ENCODE peak calls at places on chromosomes 2 and 18, in four cellular contexts. P is stimulated activated CD8-positive, alpha-beta memory T cell treated with anti-CD3 and anti-CD28 coated beads, Interleukin-15, amount 100 ng/mL, for 24 hours; I is substantia nigra; O is thoracic aorta. H is an unnamed sample.

GRCh38 chr2:65495250-65495649 is 62.9 kb upstream of the SPRED2 start:
- DNase-seq in O (no peak), I (no peak), P (no peak), H (no peak)

GRCh38 chr2:136332436-136333095 is 214.6 kb upstream of the CXCR4 start:
- DNase-seq in I (no peak), O (no peak), P (no peak), H (no peak)

GRCh38 chr2:229339613-229340012 is 68.5 kb upstream of the PID1 start:
- DNase-seq in P (no peak), O (no peak), I (no peak), H (no peak)

GRCh38 chr2:127025357-127026062 is 81.4 kb downstream of the BIN1 start:
- DNase-seq in I (peak), P (peak), O (peak), H (peak)

GRCh38 chr2:199744260-199744659 is 106.7 kb downstream of the FTCDNL1 start:
- DNase-seq in O (no peak), I (no peak), P (no peak), H (no peak)

GRCh38 chr2:31087491-31087890 is 50.7 kb downstream of the GALNT14 start:
- DNase-seq in P (no peak), O (no peak), I (no peak), H (no peak)

GRCh38 chr18:54517521-54517920 is 73.5 kb upstream of the DYNAP start:
- DNase-seq in O (no peak), P (no peak), I (no peak), H (no peak)

GRCh38 chr2:190679391-190679790 is 30.5 kb downstream of the NAB1 start:
- DNase-seq in I (no peak), P (no peak), O (no peak), H (no peak)

GRCh38 chr2:70086278-70086837 is 919 bp upstream of the PCBP1 start:
- DNase-seq in O (peak), I (peak), P (peak), H (peak)

GRCh38 chr2:162091325-162092007 is 17.5 kb upstream of the DPP4 start:
- DNase-seq in P (no peak), O (no peak), I (no peak), H (no peak)

GRCh38 chr2:15984367-15985255 is 44.3 kb downstream of the MYCN start:
- DNase-seq in P (no peak), I (peak), O (no peak), H (no peak)

GRCh38 chr18:47882641-47883040 is 47.8 kb downstream of the SMAD2 start:
- DNase-seq in I (no peak), P (no peak), O (no peak), H (no peak)

GRCh38 chr2:215969131-215969841 is 44.1 kb downstream of the MREG start:
- DNase-seq in I (no peak), O (no peak), P (no peak), H (no peak)

GRCh38 chr2:119469661-119470297 is 38.1 kb downstream of the TMEM37 start:
- DNase-seq in I (no peak), P (no peak), O (no peak), H (no peak)

GRCh38 chr2:8872821-8873432 is 35.5 kb upstream of the KIDINS220 start:
- DNase-seq in P (no peak), O (no peak), I (no peak), H (no peak)

GRCh38 chr18:57579928-57580327 is 6.6 kb downstream of the FECH start:
- DNase-seq in O (no peak), P (no peak), I (no peak), H (no peak)

GRCh38 chr2:61254536-61254935 is 92.5 kb downstream of the C2orf74 start:
- DNase-seq in I (no peak), O (no peak), P (no peak), H (no peak)

GRCh38 chr2:177467646-177468045 is 75.1 kb downstream of the AGPS start:
- DNase-seq in O (no peak), P (no peak), I (no peak), H (no peak)

GRCh38 chr2:183024701-183025100 is 13.6 kb downstream of the NCKAP1 start:
- DNase-seq in O (no peak), I (no peak), P (no peak), H (no peak)

GRCh38 chr2:172811027-172811426 is 75.4 kb downstream of the RAPGEF4 start:
- DNase-seq in I (no peak), P (no peak), O (no peak), H (no peak)

GRCh38 chr2:120736202-120736954 is 710 bp downstream of the GLI2 start:
- DNase-seq in O (no peak), I (no peak), P (no peak), H (no peak)

GRCh38 chr2:12750166-12750905 is 33.6 kb downstream of the TRIB2 start:
- DNase-seq in P (no peak), I (no peak), O (no peak), H (no peak)

GRCh38 chr2:187774551-187775071 is 220.4 kb upstream of the TFPI start:
- DNase-seq in O (no peak), P (no peak), I (no peak), H (no peak)

GRCh38 chr2:223934870-223935269 is 10.3 kb downstream of the WDFY1 start:
- DNase-seq in P (no peak), I (no peak), O (no peak), H (no peak)

GRCh38 chr2:190766581-190766980 is 114.0 kb upstream of the GLS start:
- DNase-seq in O (no peak), P (no peak), I (no peak), H (no peak)

GRCh38 chr18:67980241-67980640 is 463.7 kb upstream of the DSEL start:
- DNase-seq in P (no peak), O (no peak), I (no peak), H (no peak)

GRCh38 chr18:48542513-48543181 is 3.8 kb downstream of the CTIF start:
- DNase-seq in O (no peak), P (no peak), I (no peak), H (no peak)

GRCh38 chr2:105517814-105518705 is 119.2 kb upstream of the FHL2 start:
- DNase-seq in I (no peak), P (no peak), O (peak), H (no peak)

GRCh38 chr2:61993422-61994024 is 88.0 kb downstream of the COMMD1 start:
- DNase-seq in I (no peak), P (no peak), O (no peak), H (no peak)

GRCh38 chr2:19850056-19850455 is 51.7 kb downstream of the TTC32 start:
- DNase-seq in I (no peak), O (no peak), P (no peak), H (no peak)

GRCh38 chr2:196184919-196185318 is 13.5 kb upstream of the STK17B start:
- DNase-seq in I (no peak), P (no peak), O (no peak), H (no peak)

GRCh38 chr2:104889261-104890091 is 35.6 kb downstream of the POU3F3 start:
- DNase-seq in I (no peak), O (no peak), P (no peak), H (no peak)

GRCh38 chr18:52670903-52671302 is 330.9 kb downstream of the DCC start:
- DNase-seq in O (no peak), I (no peak), P (no peak), H (no peak)

GRCh38 chr2:95206086-95206485 is 1.2 kb upstream of the ZNF892 start:
- DNase-seq in O (no peak), I (no peak), P (no peak), H (no peak)

GRCh38 chr2:77081597-77081996 is 440.6 kb downstream of the LRRTM4 start:
- DNase-seq in I (no peak), P (no peak), O (no peak), H (no peak)

GRCh38 chr18:50127516-50128229 is 67.3 kb downstream of the MYO5B start:
- DNase-seq in P (no peak), I (no peak), O (no peak), H (no peak)

GRCh38 chr2:182142062-182142461 is 156.4 kb downstream of the PPP1R1C start:
- DNase-seq in O (no peak), I (no peak), P (no peak), H (no peak)

GRCh38 chr2:33129261-33129660 is 182.5 kb downstream of the LTBP1 start:
- DNase-seq in I (no peak), O (no peak), P (no peak), H (no peak)